ENCODE peak calls at places on chromosomes 12 and 14, in six cellular contexts. G is K562, O is H1, S is GM12892, P is GM12878, C is HepG2. A is an unnamed sample.

GRCh38 chr14:103105580-103106168 is 11.1 kb downstream of the EXOC3L4 start:
- DNase-seq in G (no peak), S (no peak), C (no peak), P (no peak), O (no peak), A (no peak)

GRCh38 chr12:94535614-94535932 is 75.9 kb upstream of the CEP83 start:
- DNase-seq in O (no peak), P (no peak), C (peak; percentile 67), S (no peak), G (no peak), A (no peak)

GRCh38 chr12:53427905-53428594 is 4.4 kb downstream of the AMHR2 start:
- DNase-seq in S (no peak), G (peak; percentile 38), C (no peak), P (no peak), O (no peak), A (no peak)

GRCh38 chr12:80262372-80263170 is 163.2 kb downstream of the OTOGL start:
- DNase-seq in G (no peak), P (no peak), S (no peak), O (no peak), C (no peak), A (no peak)

GRCh38 chr12:108065061-108065460 is 64.0 kb upstream of the WSCD2 start:
- DNase-seq in O (no peak), G (no peak), C (no peak), S (no peak), P (no peak), A (no peak)

GRCh38 chr12:50052964-50053363 is 4.4 kb upstream of the ASIC1 start:
- DNase-seq in C (no peak), S (no peak), P (no peak), O (no peak), G (no peak), A (no peak)

GRCh38 chr12:19506497-19506896 is 67.2 kb downstream of the AEBP2 start:
- DNase-seq in C (no peak), S (no peak), P (no peak), G (peak; percentile 18), O (no peak), A (no peak)

GRCh38 chr14:101230161-101230850 is 326.8 kb upstream of the RTL1 start:
- DNase-seq in G (peak; percentile 23), O (peak; percentile 40), P (no peak), C (no peak), S (no peak), A (no peak)

GRCh38 chr14:78341827-78342389 is 171.7 kb downstream of the NRXN3 start:
- DNase-seq in G (no peak), S (no peak), O (no peak), C (no peak), P (no peak), A (no peak)

GRCh38 chr14:104723651-104724406 is at the start of gene ADSS1:
- DNase-seq in C (peak; percentile 24), G (peak; percentile 64), S (peak; percentile 94), P (no peak), O (peak; percentile 84), A (peak; percentile 96)

GRCh38 chr12:54007538-54008259 is 1.1 kb upstream of the HOXC8 start:
- DNase-seq in S (no peak), C (no peak), G (no peak), O (no peak), P (no peak), A (no peak)

GRCh38 chr12:31506907-31507306 is 84.0 kb downstream of the DENND5B start:
- DNase-seq in S (no peak), P (no peak), O (no peak), C (no peak), G (no peak), A (no peak)

GRCh38 chr14:105010891-105011291 is 10.0 kb downstream of the CDCA4 start:
- DNase-seq in C (no peak), S (no peak), O (no peak), G (no peak), P (no peak), A (no peak)

GRCh38 chr12:22828059-22828458 is 203.1 kb downstream of the ETNK1 start:
- DNase-seq in P (no peak), O (no peak), G (no peak), S (no peak), C (peak; percentile 3), A (no peak)

GRCh38 chr12:12705833-12706520 is 10.0 kb upstream of the GPR19 start:
- DNase-seq in S (no peak), P (no peak), G (no peak), O (no peak), C (no peak), A (no peak)

GRCh38 chr12:89574736-89575208 is 48.9 kb upstream of the POC1B start:
- DNase-seq in G (peak; percentile 89), O (no peak), P (no peak), C (peak; percentile 2), S (no peak), A (no peak)

GRCh38 chr14:106317593-106317992 is 791.2 kb downstream of the TMEM121 start:
- DNase-seq in G (no peak), P (no peak), S (no peak), O (no peak), C (no peak), A (no peak)

GRCh38 chr12:75705749-75706719 is 194.6 kb upstream of the KRR1 start:
- DNase-seq in G (peak; percentile 54), S (no peak), C (no peak), O (no peak), P (no peak), A (no peak)

GRCh38 chr12:45298721-45299120 is 82.8 kb downstream of the ANO6 start:
- DNase-seq in O (no peak), G (no peak), P (no peak), S (no peak), C (no peak), A (no peak)

GRCh38 chr12:27284751-27285150 is 40.7 kb downstream of the STK38L start:
- DNase-seq in G (no peak), P (peak; percentile 89), C (no peak), O (no peak), S (no peak), A (no peak)

GRCh38 chr14:100603341-100604125 is 16.3 kb upstream of the BEGAIN start:
- DNase-seq in S (no peak), C (no peak), P (no peak), G (no peak), O (no peak), A (no peak)

GRCh38 chr14:94284221-94284620 is 8.8 kb downstream of the SERPINA10 start:
- DNase-seq in C (no peak), O (no peak), S (no peak), P (no peak), G (no peak), A (no peak)

GRCh38 chr14:34067587-34067986 is 116.7 kb upstream of the EGLN3 start:
- DNase-seq in O (no peak), G (no peak), C (no peak), P (no peak), S (no peak), A (no peak)
- TF ChIP-seq POLR2A in O (no peak), G (no peak), C (no peak), P (no peak), S (no peak), A (no peak)

DNA sequence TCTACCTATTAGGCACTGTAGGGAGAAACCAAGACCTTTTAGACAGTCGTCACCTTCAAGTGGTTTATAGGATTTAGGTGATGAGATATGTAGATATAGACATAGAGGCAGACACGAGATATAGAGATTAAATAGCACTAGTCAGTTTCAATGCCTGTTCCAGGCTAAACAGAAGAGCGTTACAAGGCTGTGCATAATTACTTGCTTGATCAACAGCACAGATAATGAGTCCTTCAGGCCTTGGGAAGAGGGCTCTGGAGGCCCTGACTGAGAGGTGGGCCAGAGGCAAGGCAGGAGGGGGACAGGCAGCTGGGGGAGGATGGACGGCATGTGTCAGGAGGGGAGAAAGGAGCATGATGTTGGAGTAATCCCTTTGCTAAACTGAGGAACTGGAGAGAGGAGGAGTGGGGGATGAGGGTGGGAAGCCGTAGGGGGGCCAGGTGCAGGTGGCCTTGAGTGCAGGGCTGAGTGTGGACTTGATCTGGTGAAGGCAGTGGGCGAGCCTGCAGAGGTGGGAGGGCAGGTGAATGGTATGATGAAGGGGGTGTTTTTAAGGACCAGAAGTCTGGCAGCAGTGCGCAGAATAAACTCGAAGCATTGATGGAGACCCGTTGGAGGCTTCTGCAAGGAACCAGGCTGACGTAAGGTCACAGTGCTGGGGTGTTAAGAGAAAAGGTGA is 43.9 kb upstream of the ATP23 start:
- DNase-seq in S (no peak), P (no peak), C (no peak), O (no peak), G (no peak), A (no peak)
- TF ChIP-seq POLR2AphosphoS5 in S (no peak), P (no peak), C (no peak), O (no peak), G (no peak), A (no peak)

DNA sequence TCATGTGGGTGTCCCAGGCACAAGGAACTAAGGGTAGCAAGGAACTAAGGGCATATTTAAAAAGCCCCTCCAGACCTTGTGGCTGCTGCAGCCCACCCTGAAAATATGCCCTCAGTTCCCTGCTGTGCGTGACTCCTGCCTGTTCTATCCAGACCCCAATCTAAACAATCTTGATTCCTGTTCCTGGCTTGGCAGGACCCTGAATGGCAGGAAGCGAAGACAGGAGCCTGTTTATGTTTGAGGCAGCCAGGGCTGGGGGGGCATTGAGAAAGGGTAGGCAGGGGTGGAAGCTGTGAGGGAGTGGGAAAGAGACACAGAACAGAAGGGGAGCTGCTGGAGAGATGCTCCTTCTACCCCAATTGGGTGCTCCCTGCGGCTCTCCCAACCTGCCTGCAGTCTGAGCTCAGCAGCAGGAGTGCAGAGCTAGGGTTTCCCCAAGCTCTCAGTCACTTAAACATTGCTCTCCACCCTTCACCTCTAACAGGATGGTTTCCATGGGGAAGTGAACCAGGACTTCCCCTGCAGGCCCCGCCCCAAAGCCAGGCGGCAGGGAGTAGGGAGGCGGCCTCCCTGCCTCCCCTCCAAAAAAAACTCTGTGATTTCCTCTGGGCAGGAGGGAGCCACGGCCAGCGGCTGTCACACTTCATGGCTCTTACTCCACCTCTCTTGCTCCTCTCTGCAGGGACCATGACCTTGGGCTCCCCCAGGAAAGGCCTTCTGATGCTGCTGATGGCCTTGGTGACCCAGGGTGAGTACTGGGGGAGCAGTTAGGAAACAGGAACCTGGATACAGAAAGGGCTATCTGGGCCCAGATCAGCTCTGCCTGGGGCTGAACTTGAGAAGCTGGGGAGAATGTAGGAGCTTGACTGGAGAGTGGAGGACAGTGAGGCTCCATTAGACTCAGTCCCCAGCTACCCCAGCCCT is 4.7 kb downstream of the ACVRL1 start:
- DNase-seq in O (no peak), S (no peak), P (no peak), C (no peak), G (peak; percentile 54), A (no peak)
- TF ChIP-seq TAF1 in O (no peak), S (no peak), P (no peak), C (no peak), G (no peak), A (no peak)

GRCh38 chr12:119828300-119828699 is 48.8 kb downstream of the CIT start:
- DNase-seq in S (no peak), C (no peak), P (no peak), G (no peak), O (no peak), A (no peak)
- TF ChIP-seq POLR2A in S (no peak), C (no peak), P (no peak), G (no peak), O (no peak), A (no peak)

A was measured in GM12891.